ENCODE peak calls at places on chromosomes 2 and 18, in six cellular contexts. U is non-pigmented ciliary epithelial cell; B is HCEC 1CT; T is activated naive CD8-positive, alpha-beta T cell treated with anti-CD3 and anti-CD28 coated beads, Interleukin-2, amount 10 ng/mL, durations not matched to agents 7 days and 5 days; J is HTR-8/SVneo; F is brain microvascular endothelial cell. M is an unnamed sample.

GRCh38 chr2:119366161-119366648 is 429 bp downstream of the C2orf76 start:
- DNase-seq in U (no peak), B (peak; percentile 14), T (no peak), J (no peak), F (peak; percentile 22), M (no peak)

GRCh38 chr2:208179028-208179609 is 10.7 kb downstream of the C2orf80 start:
- DNase-seq in U (no peak), B (no peak), T (no peak), J (peak; percentile 23), F (no peak), M (no peak)

GRCh38 chr2:126796931-126797621 is 101.6 kb upstream of the TEX51 start:
- DNase-seq in U (no peak), B (no peak), T (no peak), J (no peak), F (no peak), M (no peak)

GRCh38 chr2:234491897-234492296 is 5.0 kb downstream of the ARL4C start:
- DNase-seq in U (no peak), B (no peak), T (no peak), J (no peak), F (no peak), M (no peak)

GRCh38 chr2:120736955-120737801 is 1.5 kb downstream of the GLI2 start:
- DNase-seq in U (peak; percentile 58), B (peak; percentile 85), T (no peak), J (peak; percentile 76), F (peak; percentile 81), M (peak; percentile 54)

GRCh38 chr18:53380063-53380639 is 844.3 kb downstream of the MBD2 start:
- DNase-seq in U (peak; percentile 0), B (peak; percentile 2), T (no peak), J (no peak), F (no peak), M (peak; percentile 46)

GRCh38 chr18:44130365-44130942 is 550.2 kb upstream of the SETBP1 start:
- DNase-seq in U (no peak), B (no peak), T (no peak), J (no peak), F (peak; percentile 57), M (peak; percentile 27)

GRCh38 chr2:102005449-102005848 is 13.7 kb downstream of the IL1R2 start:
- DNase-seq in U (no peak), B (no peak), T (no peak), J (no peak), F (no peak), M (no peak)

M was measured in astrocyte of the cerebellum.